ENCODE peak calls at places on chromosome 18, in six cellular contexts. Q, B, L, E, H and K are unnamed samples.

GRCh38 chr18:80109676-80110078 is 615 bp downstream of the ADNP2 start:
- DNase-seq in B (no peak), L (no peak), E (peak; percentile 40), Q (no peak), H (peak; percentile 71), K (peak; percentile 43)

GRCh38 chr18:46343940-46344372 is 239.8 kb downstream of the HAUS1 start:
- DNase-seq in B (peak; percentile 8), E (peak; percentile 51), Q (peak; percentile 40), L (no peak), H (peak; percentile 61), K (peak; percentile 43)

GRCh38 chr18:70464343-70465114 is 175.7 kb downstream of the SOCS6 start:
- DNase-seq in B (peak; percentile 35), L (peak; percentile 64), Q (no peak), E (no peak), H (peak; percentile 73), K (peak; percentile 13)

GRCh38 chr18:23951206-23951605 is 63.3 kb upstream of the TTC39C start:
- DNase-seq in H (no peak), E (no peak), B (no peak), L (no peak), Q (no peak), K (no peak)

GRCh38 chr18:53281406-53281805 is 941.4 kb downstream of the DCC start:
- DNase-seq in B (no peak), H (no peak), Q (no peak), L (no peak), E (no peak), K (no peak)

GRCh38 chr18:48007955-48008701 is 77.7 kb upstream of the SMAD2 start:
- DNase-seq in B (peak; percentile 94), L (peak; percentile 42), E (peak; percentile 59), Q (no peak), H (peak; percentile 88), K (peak; percentile 81)

GRCh38 chr18:5510109-5510846 is 33.5 kb downstream of the EPB41L3 start:
- DNase-seq in H (no peak), E (no peak), B (no peak), Q (no peak), L (no peak), K (no peak)

GRCh38 chr18:57806891-57807280 is 3.8 kb upstream of the ATP8B1 start:
- DNase-seq in H (no peak), B (no peak), Q (no peak), E (no peak), L (no peak), K (no peak)

GRCh38 chr18:21693322-21693721 is 11.3 kb downstream of the ABHD3 start:
- DNase-seq in B (no peak), L (no peak), Q (no peak), E (no peak), H (no peak), K (no peak)

GRCh38 chr18:56314396-56314795 is 324.0 kb downstream of the TXNL1 start:
- DNase-seq in L (no peak), Q (no peak), E (no peak), H (no peak), B (no peak), K (no peak)

GRCh38 chr18:12048827-12049175 is 44.8 kb upstream of the ANKRD62 start:
- DNase-seq in L (no peak), H (no peak), E (no peak), Q (no peak), B (no peak), K (no peak)

GRCh38 chr18:24536326-24536725 is 75.9 kb downstream of the HRH4 start:
- DNase-seq in H (no peak), L (no peak), E (no peak), B (no peak), Q (no peak), K (no peak)

GRCh38 chr18:2302628-2303516 is 268.4 kb downstream of the METTL4 start:
- DNase-seq in Q (no peak), L (no peak), B (peak; percentile 77), E (no peak), H (no peak), K (no peak)

GRCh38 chr18:63120541-63121059 is 199.0 kb downstream of the BCL2 start:
- DNase-seq in Q (no peak), L (no peak), B (no peak), E (no peak), H (no peak), K (no peak)

GRCh38 chr18:26036635-26037034 is 53.8 kb downstream of the SS18 start:
- DNase-seq in B (no peak), L (no peak), H (no peak), Q (no peak), E (no peak), K (no peak)

GRCh38 chr18:63850010-63850409 is 37.5 kb upstream of the SERPINB2 start:
- DNase-seq in H (no peak), L (peak; percentile 41), B (no peak), E (no peak), Q (no peak), K (no peak)

GRCh38 chr18:1495387-1495786 is 590.7 kb downstream of the ADCYAP1 start:
- DNase-seq in E (no peak), H (no peak), B (no peak), Q (no peak), L (no peak), K (no peak)

GRCh38 chr18:10558967-10559298 is 33.1 kb downstream of the NAPG start:
- DNase-seq in Q (no peak), E (no peak), L (no peak), B (no peak), H (no peak), K (no peak)
- TF ChIP-seq POLR2AphosphoS5 in Q (no peak), E (no peak), L (no peak), B (no peak), H (no peak), K (peak; percentile 17)

GRCh38 chr18:9380101-9380500 is 45.5 kb downstream of the TWSG1 start:
- DNase-seq in Q (no peak), H (no peak), E (no peak), L (no peak), B (no peak), K (no peak)
- TF ChIP-seq TAF1 in Q (no peak), H (no peak), E (no peak), L (no peak), B (no peak), K (no peak)

GRCh38 chr18:67517224-67517765 is 775 bp upstream of the DSEL start:
- DNase-seq in Q (no peak), L (no peak), B (no peak), E (no peak), H (no peak), K (no peak)
- TF ChIP-seq POLR2A in Q (no peak), L (no peak), B (no peak), E (no peak), H (no peak), K (no peak)

GRCh38 chr18:59639821-59640220 is 57.4 kb downstream of the CCBE1 start:
- DNase-seq in E (no peak), B (no peak), L (no peak), H (no peak), Q (no peak), K (no peak)
- TF ChIP-seq POLR2AphosphoS5 in E (no peak), B (no peak), L (no peak), H (no peak), Q (no peak), K (no peak)

GRCh38 chr18:49856531-49856930 is 43.2 kb upstream of the ACAA2 start:
- DNase-seq in B (no peak), L (no peak), E (no peak), Q (no peak), H (no peak), K (no peak)

GRCh38 chr18:49855711-49856110 is 42.4 kb upstream of the ACAA2 start:
- DNase-seq in L (no peak), H (no peak), B (no peak), E (no peak), Q (no peak), K (no peak)

GRCh38 chr18:49858309-49859005 is 45.1 kb upstream of the ACAA2 start:
- DNase-seq in H (peak; percentile 90), L (peak; percentile 44), B (peak; percentile 71), Q (no peak), E (peak; percentile 48), K (peak; percentile 56)

GRCh38 chr18:49859006-49859359 is 45.6 kb upstream of the ACAA2 start:
- DNase-seq in B (no peak), H (no peak), Q (no peak), E (no peak), L (no peak), K (no peak)

GRCh38 chr18:49857708-49858107 is 44.4 kb upstream of the ACAA2 start:
- DNase-seq in B (no peak), L (no peak), H (no peak), Q (no peak), E (no peak), K (no peak)
- TF ChIP-seq TAF1 in B (no peak), L (no peak), H (no peak), Q (no peak), E (no peak), K (no peak)

DNA sequence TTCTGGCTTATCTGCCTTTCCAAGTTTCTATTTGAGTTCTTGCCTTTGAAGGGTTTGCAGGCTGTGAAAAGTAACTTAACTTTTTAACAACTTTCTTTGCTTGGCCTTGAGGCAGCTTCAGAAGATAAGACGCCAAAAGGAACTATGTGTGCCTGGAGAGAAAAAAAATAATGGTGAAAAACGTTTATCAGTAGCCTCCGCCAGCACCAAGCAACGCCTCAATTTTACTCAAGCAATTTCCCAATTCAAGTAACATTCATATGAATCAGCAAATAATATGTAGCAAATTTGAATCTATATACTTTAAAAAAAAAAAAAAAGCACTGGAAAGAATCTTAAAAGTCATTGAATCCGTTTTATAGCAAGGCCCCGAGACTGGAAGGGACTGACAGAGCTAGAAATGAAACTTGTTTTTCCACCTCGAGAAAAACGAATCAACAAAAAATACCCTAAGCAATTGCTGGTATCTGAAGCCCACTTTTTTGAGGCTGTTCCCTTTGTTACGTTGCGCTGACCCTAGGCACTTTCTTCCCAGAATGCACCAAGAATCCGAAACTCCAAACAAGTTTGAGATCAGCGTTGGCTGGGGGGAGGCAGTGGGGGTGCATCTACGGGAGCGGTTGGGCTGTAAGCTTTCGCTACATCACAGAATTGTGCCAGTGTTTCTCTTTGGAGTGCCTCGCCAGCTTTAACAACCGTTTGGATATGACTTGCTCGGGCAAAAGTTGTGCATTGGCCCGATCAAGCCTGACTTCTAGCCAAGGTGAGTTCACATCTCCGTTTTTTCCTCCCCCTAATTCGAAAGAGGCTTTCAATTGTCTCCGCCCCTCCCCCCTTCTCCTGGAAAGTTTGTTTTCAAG is 2.7 kb upstream of the TGIF1 start:
- DNase-seq in Q (no peak), L (no peak), H (peak; percentile 70), E (no peak), B (peak; percentile 64), K (no peak)
- TF ChIP-seq POLR2A in Q (no peak), L (no peak), H (peak; percentile 57), E (no peak), B (no peak), K (no peak)

DNA sequence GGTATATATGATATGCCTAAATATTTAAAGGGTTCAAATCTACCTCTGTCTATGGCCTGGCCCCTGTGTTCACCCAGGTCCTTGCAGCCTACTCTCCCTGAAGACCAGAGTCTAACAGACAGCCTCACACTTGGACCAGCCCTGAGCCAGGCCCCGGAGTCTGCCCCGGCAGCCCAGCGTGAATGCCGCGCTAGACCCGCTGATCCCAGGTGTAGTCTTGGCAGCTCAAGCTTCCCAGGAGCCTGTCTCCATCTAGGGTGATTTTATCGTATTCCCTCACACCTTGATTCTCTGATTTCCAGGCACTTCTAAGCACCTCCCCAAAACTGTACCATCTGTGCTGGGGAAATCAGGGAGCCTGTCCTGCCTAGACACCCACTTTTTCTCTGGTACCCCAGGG is 33.8 kb downstream of the ZNF532 start:
- DNase-seq in L (no peak), H (no peak), E (no peak), Q (no peak), B (no peak), K (no peak)
- TF ChIP-seq POLR2AphosphoS5 in L (no peak), H (no peak), E (no peak), Q (no peak), B (no peak), K (no peak)

GRCh38 chr18:76620326-76620813 is 125.3 kb upstream of the ZNF516 start:
- DNase-seq in L (no peak), H (no peak), Q (peak; percentile 9), E (peak; percentile 50), B (no peak), K (peak; percentile 81)
- TF ChIP-seq TAF1 in L (no peak), H (no peak), Q (no peak), E (no peak), B (no peak), K (no peak)